ENCODE peak calls at places on chromosomes 16 and 17, in five cellular contexts. One of them, this sample, is unnamed.

GRCh38 chr17:78069695-78070094 is 58.9 kb downstream of the TMC6 start:
- DNase-seq in A549: no peak
- DNase-seq in progenitor cell of endocrine pancreas: no peak
- DNase-seq in bronchial epithelial cell: no peak
- DNase-seq in uterus: no peak
- DNase-seq in this sample: no peak

GRCh38 chr17:65696739-65697394 is 135.4 kb upstream of the AXIN2 start:
- DNase-seq in A549: no peak
- DNase-seq in progenitor cell of endocrine pancreas: no peak
- DNase-seq in bronchial epithelial cell: no peak
- DNase-seq in uterus: no peak
- DNase-seq in this sample: no peak

GRCh38 chr17:70882504-70882903 is 713.2 kb downstream of the KCNJ2 start:
- DNase-seq in A549: no peak
- DNase-seq in progenitor cell of endocrine pancreas: no peak
- DNase-seq in bronchial epithelial cell: peak; percentile 5
- DNase-seq in uterus: no peak
- DNase-seq in this sample: no peak

GRCh38 chr16:58499092-58499511 is 841 bp upstream of the NDRG4 start:
- DNase-seq in A549: no peak
- DNase-seq in progenitor cell of endocrine pancreas: no peak
- DNase-seq in bronchial epithelial cell: no peak
- DNase-seq in uterus: no peak
- DNase-seq in this sample: no peak

GRCh38 chr17:69506489-69506888 is 92.0 kb downstream of the MAP2K6 start:
- DNase-seq in A549: peak; percentile 37
- DNase-seq in progenitor cell of endocrine pancreas: no peak
- DNase-seq in bronchial epithelial cell: peak; percentile 37
- DNase-seq in uterus: no peak
- DNase-seq in this sample: no peak

GRCh38 chr17:28597606-28598383 is 1.0 kb downstream of the SPAG5 start:
- DNase-seq in A549: no peak
- DNase-seq in progenitor cell of endocrine pancreas: no peak
- DNase-seq in bronchial epithelial cell: peak; percentile 21
- DNase-seq in uterus: no peak
- DNase-seq in this sample: no peak

GRCh38 chr17:59558953-59559352 is 6.5 kb upstream of the DHX40 start:
- DNase-seq in A549: no peak
- DNase-seq in progenitor cell of endocrine pancreas: no peak
- DNase-seq in bronchial epithelial cell: no peak
- DNase-seq in uterus: no peak
- DNase-seq in this sample: no peak

GRCh38 chr17:50934161-50934560 is 68.0 kb upstream of the TOB1 start:
- DNase-seq in A549: no peak
- DNase-seq in progenitor cell of endocrine pancreas: no peak
- DNase-seq in bronchial epithelial cell: no peak
- DNase-seq in uterus: no peak
- DNase-seq in this sample: no peak

GRCh38 chr17:14310101-14310500 is 9.2 kb downstream of the HS3ST3B1 start:
- DNase-seq in A549: no peak
- DNase-seq in progenitor cell of endocrine pancreas: no peak
- DNase-seq in bronchial epithelial cell: no peak
- DNase-seq in uterus: no peak
- DNase-seq in this sample: no peak

GRCh38 chr17:8003594-8004181 is 1.3 kb downstream of the GUCY2D start:
- DNase-seq in A549: no peak
- DNase-seq in progenitor cell of endocrine pancreas: no peak
- DNase-seq in bronchial epithelial cell: no peak
- DNase-seq in uterus: no peak
- DNase-seq in this sample: no peak

GRCh38 chr16:57007530-57007929 is 18.2 kb downstream of the NLRC5 start:
- DNase-seq in A549: no peak
- DNase-seq in progenitor cell of endocrine pancreas: no peak
- DNase-seq in bronchial epithelial cell: no peak
- DNase-seq in uterus: no peak
- DNase-seq in this sample: no peak

GRCh38 chr17:41705271-41705991 is 6.7 kb upstream of the GAST start:
- DNase-seq in A549: no peak
- DNase-seq in progenitor cell of endocrine pancreas: no peak
- DNase-seq in bronchial epithelial cell: no peak
- DNase-seq in uterus: no peak
- DNase-seq in this sample: no peak

GRCh38 chr17:57954421-57955182 is 610 bp downstream of the CUEDC1 start:
- DNase-seq in A549: peak; percentile 90
- DNase-seq in progenitor cell of endocrine pancreas: no peak
- DNase-seq in bronchial epithelial cell: no peak
- DNase-seq in uterus: peak; percentile 83
- DNase-seq in this sample: peak; percentile 24

GRCh38 chr17:15900871-15901270 is 44.1 kb upstream of the ADORA2B start:
- DNase-seq in A549: no peak
- DNase-seq in progenitor cell of endocrine pancreas: no peak
- DNase-seq in bronchial epithelial cell: no peak
- DNase-seq in uterus: no peak
- DNase-seq in this sample: no peak

GRCh38 chr16:67552476-67552875 is 9.8 kb upstream of the CTCF start:
- DNase-seq in A549: no peak
- DNase-seq in progenitor cell of endocrine pancreas: no peak
- DNase-seq in bronchial epithelial cell: no peak
- DNase-seq in uterus: no peak
- DNase-seq in this sample: no peak

GRCh38 chr16:51431517-51432241 is 280.6 kb upstream of the SALL1 start:
- DNase-seq in A549: peak; percentile 6
- DNase-seq in progenitor cell of endocrine pancreas: no peak
- DNase-seq in bronchial epithelial cell: peak; percentile 89
- DNase-seq in uterus: no peak
- DNase-seq in this sample: no peak

GRCh38 chr16:10729649-10730048 is 14.0 kb upstream of the NUBP1 start:
- DNase-seq in A549: peak; percentile 71
- DNase-seq in progenitor cell of endocrine pancreas: no peak
- DNase-seq in bronchial epithelial cell: peak; percentile 79
- DNase-seq in uterus: no peak
- DNase-seq in this sample: no peak

GRCh38 chr16:24834459-24835335 is 11.1 kb upstream of the SLC5A11 start:
- DNase-seq in A549: peak; percentile 71
- DNase-seq in progenitor cell of endocrine pancreas: no peak
- DNase-seq in bronchial epithelial cell: peak; percentile 44
- DNase-seq in uterus: no peak
- DNase-seq in this sample: no peak

GRCh38 chr16:50210266-50211038 is 55.9 kb upstream of the ADCY7 start:
- DNase-seq in A549: peak; percentile 52
- DNase-seq in progenitor cell of endocrine pancreas: peak; percentile 19
- DNase-seq in bronchial epithelial cell: peak; percentile 65
- DNase-seq in uterus: peak; percentile 79
- DNase-seq in this sample: no peak

GRCh38 chr17:32564325-32564724 is 77.5 kb downstream of the CDK5R1 start:
- DNase-seq in A549: no peak
- DNase-seq in progenitor cell of endocrine pancreas: no peak
- DNase-seq in bronchial epithelial cell: peak; percentile 47
- DNase-seq in uterus: no peak
- DNase-seq in this sample: no peak

GRCh38 chr16:20393801-20394637 is 10.5 kb downstream of the PDILT start:
- DNase-seq in A549: no peak
- DNase-seq in progenitor cell of endocrine pancreas: no peak
- DNase-seq in bronchial epithelial cell: no peak
- DNase-seq in uterus: no peak
- DNase-seq in this sample: no peak

GRCh38 chr17:418421-418751 is 65.8 kb upstream of the RPH3AL start:
- DNase-seq in A549: no peak
- DNase-seq in progenitor cell of endocrine pancreas: no peak
- DNase-seq in bronchial epithelial cell: no peak
- DNase-seq in uterus: no peak
- DNase-seq in this sample: no peak

GRCh38 chr17:77531641-77532040 is 390.9 kb downstream of the SEC14L1 start:
- DNase-seq in A549: no peak
- DNase-seq in progenitor cell of endocrine pancreas: no peak
- DNase-seq in bronchial epithelial cell: no peak
- DNase-seq in uterus: no peak
- DNase-seq in this sample: no peak

GRCh38 chr17:77826132-77826873 is 132.2 kb upstream of the TNRC6C start:
- DNase-seq in A549: no peak
- DNase-seq in progenitor cell of endocrine pancreas: no peak
- DNase-seq in bronchial epithelial cell: no peak
- DNase-seq in uterus: no peak
- DNase-seq in this sample: no peak

GRCh38 chr17:57866723-57867122 is 16.9 kb upstream of the MRPS23 start:
- DNase-seq in A549: no peak
- DNase-seq in progenitor cell of endocrine pancreas: no peak
- DNase-seq in bronchial epithelial cell: no peak
- DNase-seq in uterus: no peak
- DNase-seq in this sample: no peak

GRCh38 chr17:63399316-63399715 is 46.8 kb downstream of the CYB561 start:
- DNase-seq in A549: no peak
- DNase-seq in progenitor cell of endocrine pancreas: no peak
- DNase-seq in bronchial epithelial cell: no peak
- DNase-seq in uterus: no peak
- DNase-seq in this sample: no peak

GRCh38 chr16:49851468-49851787 is 4.5 kb downstream of the ZNF423 start:
- DNase-seq in A549: no peak
- DNase-seq in progenitor cell of endocrine pancreas: no peak
- DNase-seq in bronchial epithelial cell: no peak
- DNase-seq in uterus: no peak
- DNase-seq in this sample: no peak

GRCh38 chr17:41496803-41497484 is 7.2 kb upstream of the KRT36 start:
- DNase-seq in A549: peak; percentile 95
- DNase-seq in progenitor cell of endocrine pancreas: peak; percentile 53
- DNase-seq in bronchial epithelial cell: peak; percentile 87
- DNase-seq in uterus: peak; percentile 37
- DNase-seq in this sample: no peak

GRCh38 chr17:27956601-27957445 is 63.7 kb upstream of the LYRM9 start:
- DNase-seq in A549: no peak
- DNase-seq in progenitor cell of endocrine pancreas: no peak
- DNase-seq in bronchial epithelial cell: no peak
- DNase-seq in uterus: no peak
- DNase-seq in this sample: no peak

GRCh38 chr16:68655806-68656205 is 10.7 kb downstream of the CDH3 start:
- DNase-seq in A549: no peak
- DNase-seq in progenitor cell of endocrine pancreas: no peak
- DNase-seq in bronchial epithelial cell: no peak
- DNase-seq in uterus: no peak
- DNase-seq in this sample: no peak

DNA sequence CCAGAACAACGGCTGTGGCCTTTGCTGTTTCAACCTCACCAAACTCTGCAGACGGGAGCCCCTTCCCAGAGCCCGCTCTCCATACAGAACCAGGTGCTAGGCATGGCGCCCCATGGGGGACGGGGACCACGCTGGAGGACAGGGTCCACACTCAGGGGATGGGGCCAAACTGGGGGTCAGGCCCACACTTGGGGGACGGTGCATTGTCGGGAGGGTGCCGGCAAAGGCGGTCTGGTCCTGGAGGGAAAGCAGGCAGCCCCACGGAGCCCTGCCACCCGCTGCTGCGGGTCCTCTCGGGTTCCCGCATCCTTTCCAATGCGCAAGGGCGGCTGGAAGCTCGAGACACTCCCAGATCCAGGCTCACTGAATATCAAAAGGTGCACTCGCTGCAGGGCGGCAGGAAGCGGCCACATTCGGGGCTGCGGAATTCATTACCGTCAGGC is 41.5 kb downstream of the LMF1 start:
- DNase-seq in A549: no peak
- DNase-seq in progenitor cell of endocrine pancreas: no peak
- DNase-seq in bronchial epithelial cell: no peak
- DNase-seq in uterus: no peak
- DNase-seq in this sample: no peak
- TF ChIP-seq CTCF in A549: no peak
- TF ChIP-seq CTCF in progenitor cell of endocrine pancreas: no peak
- TF ChIP-seq CTCF in bronchial epithelial cell: no peak
- TF ChIP-seq CTCF in uterus: no peak
- TF ChIP-seq CTCF in this sample: no peak

DNA sequence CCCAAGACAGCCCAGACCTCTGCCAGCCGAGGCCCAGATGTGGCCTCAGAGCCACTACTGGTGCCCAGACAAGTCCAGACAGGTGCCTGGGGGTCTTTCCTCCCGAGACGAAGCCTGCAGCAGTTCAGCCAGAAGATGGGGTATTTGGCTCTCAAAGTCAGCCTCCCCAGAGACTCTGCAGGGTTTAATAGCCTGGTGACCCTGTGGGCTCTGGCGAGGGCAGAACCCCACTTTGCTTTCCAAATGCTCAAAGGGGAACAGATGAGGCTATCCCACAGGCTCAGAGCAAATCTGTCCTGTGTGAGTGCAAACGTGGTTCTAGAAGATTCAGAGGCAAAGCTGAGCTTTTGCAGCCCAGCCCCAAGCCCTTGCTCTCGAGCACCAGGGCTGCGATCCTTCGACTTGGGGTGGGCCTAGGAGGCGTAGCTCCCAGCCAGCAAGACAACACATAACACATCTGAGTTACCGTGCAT is 236.0 kb downstream of the MRTFB start:
- DNase-seq in A549: no peak
- DNase-seq in progenitor cell of endocrine pancreas: no peak
- DNase-seq in bronchial epithelial cell: no peak
- DNase-seq in uterus: no peak
- DNase-seq in this sample: no peak
- TF ChIP-seq CTCF in A549: no peak
- TF ChIP-seq CTCF in progenitor cell of endocrine pancreas: no peak
- TF ChIP-seq CTCF in bronchial epithelial cell: no peak
- TF ChIP-seq CTCF in uterus: no peak
- TF ChIP-seq CTCF in this sample: no peak

GRCh38 chr17:61000911-61001310 is 323.3 kb downstream of the BCAS3 start:
- DNase-seq in A549: no peak
- DNase-seq in progenitor cell of endocrine pancreas: no peak
- DNase-seq in bronchial epithelial cell: no peak
- DNase-seq in uterus: no peak
- DNase-seq in this sample: no peak
- TF ChIP-seq CTCF in A549: peak; percentile 26
- TF ChIP-seq CTCF in progenitor cell of endocrine pancreas: no peak
- TF ChIP-seq CTCF in bronchial epithelial cell: no peak
- TF ChIP-seq CTCF in uterus: peak; percentile 25
- TF ChIP-seq CTCF in this sample: no peak

DNA sequence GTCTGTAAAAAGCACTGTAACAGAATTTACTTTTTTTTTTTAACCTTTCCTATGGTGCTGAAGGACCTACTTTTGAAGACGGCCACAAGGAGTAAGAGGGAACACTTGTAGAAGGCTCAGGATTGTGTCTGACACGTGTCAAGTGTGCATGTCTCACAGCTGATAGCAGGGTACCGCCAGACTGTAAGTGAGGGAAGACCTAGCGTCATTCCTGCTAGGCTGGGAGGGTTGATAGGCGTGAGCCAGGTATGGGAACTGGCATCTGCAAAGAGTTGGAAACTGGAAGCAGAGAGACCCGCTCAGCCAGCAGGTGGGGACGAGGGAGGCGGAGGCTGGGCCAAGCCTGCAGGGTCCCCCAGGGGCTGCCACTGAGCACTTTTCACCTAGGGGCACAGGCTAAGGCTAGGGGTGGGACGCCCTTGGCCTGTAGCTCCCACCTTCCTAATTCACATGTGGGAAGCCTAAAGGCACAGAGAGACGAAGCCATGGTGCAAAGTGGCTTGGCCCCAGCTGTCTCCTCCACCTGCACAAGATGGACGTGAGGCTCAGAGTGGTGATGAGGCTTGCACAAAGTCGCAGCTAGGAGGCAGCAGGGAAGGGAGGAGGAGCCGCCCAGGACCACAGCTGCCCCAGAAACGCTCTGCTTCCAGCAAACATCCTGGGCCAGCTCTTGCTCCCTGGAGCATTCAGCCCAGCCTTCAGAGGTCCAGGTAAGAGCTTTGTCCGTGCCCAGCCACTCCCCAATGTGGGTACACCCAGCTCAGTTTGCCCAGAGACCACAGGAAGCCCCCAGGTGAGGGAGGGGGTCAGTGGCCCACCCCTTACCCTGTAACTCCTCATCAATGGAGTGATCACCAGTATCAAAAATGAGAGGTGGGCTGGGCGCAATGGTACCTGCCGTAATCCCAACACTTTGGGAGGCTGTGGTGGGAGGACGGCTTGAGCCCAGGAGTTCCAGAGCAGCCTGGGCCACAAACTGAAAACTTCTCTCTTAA is 18.9 kb downstream of the VASN start:
- DNase-seq in A549: no peak
- DNase-seq in progenitor cell of endocrine pancreas: no peak
- DNase-seq in bronchial epithelial cell: no peak
- DNase-seq in uterus: no peak
- DNase-seq in this sample: no peak
- TF ChIP-seq CTCF in A549: no peak
- TF ChIP-seq CTCF in progenitor cell of endocrine pancreas: peak; percentile 19
- TF ChIP-seq CTCF in bronchial epithelial cell: no peak
- TF ChIP-seq CTCF in uterus: no peak
- TF ChIP-seq CTCF in this sample: no peak

This sample was measured in activated B cell treated with CpG ODN at 0.5 μM for 24 hours.